ENCODE peak calls at places on chromosomes 1 and 21, in six cellular contexts. B is ureter; F is stimulated activated CD4-positive, alpha-beta T cell treated with anti-CD3 and anti-CD28 coated beads, Interleukin-4, amount 100 ng/mL, for 1 hour; I is iPS-NIHi11; O is T-helper 17 cell; W is ecto neural progenitor cell. V is an unnamed sample.

GRCh38 chr1:28056129-28056925 is 32.1 kb downstream of the EYA3 start:
- DNase-seq in B (no peak), O (no peak), W (no peak), F (peak), I (no peak), V (no peak)

GRCh38 chr1:184212649-184213314 is 161.3 kb downstream of the TSEN15 start:
- DNase-seq in B (peak), W (no peak), F (no peak), O (no peak), I (peak), V (no peak)

GRCh38 chr21:24160528-24160927 is 1446.8 kb downstream of the MRPL39 start:
- DNase-seq in O (no peak), I (no peak), W (no peak), B (no peak), F (no peak), V (no peak)

GRCh38 chr1:78101514-78101913 is 55.7 kb downstream of the GIPC2 start:
- DNase-seq in F (no peak), W (no peak), O (no peak), I (peak), B (no peak), V (no peak)

GRCh38 chr1:170711682-170712081 is 47.8 kb downstream of the PRRX1 start:
- DNase-seq in W (no peak), F (no peak), O (no peak), B (no peak), I (no peak), V (no peak)

GRCh38 chr21:35002879-35003722 is 46.0 kb downstream of the RUNX1 start:
- DNase-seq in B (no peak), W (no peak), O (no peak), I (no peak), F (no peak), V (no peak)

GRCh38 chr1:84888753-84889152 is 4.3 kb downstream of the LPAR3 start:
- DNase-seq in I (no peak), W (no peak), B (no peak), O (no peak), F (peak), V (no peak)

GRCh38 chr1:30790850-30791778 is 33.5 kb upstream of the LAPTM5 start:
- DNase-seq in W (no peak), B (no peak), I (no peak), O (no peak), F (no peak), V (no peak)

GRCh38 chr1:40650075-40650474 is 15.4 kb downstream of the RIMS3 start:
- DNase-seq in O (no peak), W (no peak), I (peak), B (no peak), F (no peak), V (peak)

GRCh38 chr1:6414443-6414844 is 5.3 kb downstream of the HES2 start:
- DNase-seq in I (peak), B (no peak), F (peak), O (no peak), W (peak), V (peak)